ENCODE peak calls at places on chromosomes 1 and 21, in eight cellular contexts. G is C1 segment of cervical spinal cord; J is CD8-positive, alpha-beta T cell; R is HFF-Myc; C is NCI-H1092 treated with DMSO at 0.1 percent for 48 hours; V is neural crest cell; Q is stimulated activated CD4-positive, alpha-beta T cell treated with anti-CD3 and anti-CD28 coated beads, Interleukin-4, amount 100 ng/mL, for 1 hour; Y is neural progenitor cell. O is an unnamed sample.

GRCh38 chr1:221509575-221510360 is 232.1 kb downstream of the DUSP10 start:
- DNase-seq in C (no peak), V (no peak), R (no peak), G (no peak), Q (no peak), J (no peak), Y (no peak), O (peak)

GRCh38 chr1:201820413-201820812 is 8.5 kb upstream of the IPO9 start:
- DNase-seq in Q (no peak), J (no peak), Y (no peak), V (no peak), C (no peak), R (no peak), G (no peak), O (no peak)

GRCh38 chr1:22229374-22229773 is 86.5 kb upstream of the WNT4 start:
- DNase-seq in J (no peak), V (no peak), R (no peak), Y (no peak), Q (no peak), C (no peak), G (no peak), O (peak)

GRCh38 chr21:35840197-35840799 is 220.0 kb downstream of the SETD4 start:
- DNase-seq in J (peak), R (peak), Y (peak), G (no peak), Q (peak), V (peak), C (peak), O (peak)

GRCh38 chr1:147539122-147539575 is 2.2 kb upstream of the BCL9 start:
- DNase-seq in G (no peak), J (no peak), C (no peak), Q (no peak), Y (no peak), R (peak), V (peak), O (peak)

GRCh38 chr1:37660646-37661045 is 26.0 kb upstream of the RSPO1 start:
- DNase-seq in R (no peak), C (no peak), J (no peak), G (no peak), Q (no peak), V (peak), Y (peak), O (no peak)

GRCh38 chr1:174795806-174796205 is 203.9 kb upstream of the CACYBP start:
- DNase-seq in R (no peak), G (no peak), J (no peak), Q (no peak), V (no peak), C (no peak), Y (no peak), O (peak)

GRCh38 chr1:18539171-18539570 is 58.4 kb downstream of the KLHDC7A start:
- DNase-seq in R (no peak), Y (no peak), V (no peak), J (peak), C (no peak), Q (no peak), G (no peak), O (no peak)

O was measured in astrocyte.